ENCODE peak calls at places on chromosomes 1 and 21, in six cellular contexts. A is uterus, C is coronary artery, M is stomach, V is lower lobe of right lung, I is psoas muscle. U is an unnamed sample.

GRCh38 chr1:221294244-221294643 is 415.0 kb downstream of the HLX start:
- DNase-seq in I (no peak), V (no peak), A (no peak), C (no peak), M (no peak), U (peak)

GRCh38 chr1:215273838-215274516 is 191.4 kb downstream of the KCNK2 start:
- DNase-seq in A (no peak), M (no peak), I (no peak), C (no peak), V (no peak), U (peak)

GRCh38 chr1:154583691-154584212 is 16.2 kb downstream of the CHRNB2 start:
- DNase-seq in I (no peak), M (no peak), A (no peak), C (no peak), V (no peak), U (no peak)

GRCh38 chr1:7120863-7121621 is 335.8 kb downstream of the CAMTA1 start:
- DNase-seq in M (peak), C (no peak), V (no peak), I (no peak), A (no peak), U (no peak)

GRCh38 chr1:168535536-168535935 is 8.3 kb downstream of the XCL2 start:
- DNase-seq in A (no peak), I (no peak), M (no peak), C (no peak), V (no peak), U (no peak)

GRCh38 chr1:109827466-109827865 is 63.7 kb upstream of the EPS8L3 start:
- DNase-seq in M (no peak), V (no peak), C (no peak), A (no peak), I (no peak), U (peak)

GRCh38 chr21:26717146-26717739 is 128.0 kb downstream of the ADAMTS1 start:
- DNase-seq in M (no peak), V (no peak), A (no peak), I (no peak), C (no peak), U (peak)

GRCh38 chr1:9388628-9389184 is 96.0 kb downstream of the SPSB1 start:
- DNase-seq in V (no peak), M (no peak), A (no peak), I (peak), C (peak), U (peak)

GRCh38 chr1:12616709-12617373 is 1.2 kb downstream of the DHRS3 start:
- DNase-seq in C (no peak), A (peak), V (peak), I (peak), M (no peak), U (peak)

GRCh38 chr1:10789392-10790154 is 6.9 kb downstream of the CASZ1 start:
- DNase-seq in I (no peak), A (no peak), M (no peak), C (no peak), V (no peak), U (no peak)
- H3K27ac ChIP-seq in I (peak), A (peak), M (peak), C (no peak), V (no peak), U (no peak)

DNA sequence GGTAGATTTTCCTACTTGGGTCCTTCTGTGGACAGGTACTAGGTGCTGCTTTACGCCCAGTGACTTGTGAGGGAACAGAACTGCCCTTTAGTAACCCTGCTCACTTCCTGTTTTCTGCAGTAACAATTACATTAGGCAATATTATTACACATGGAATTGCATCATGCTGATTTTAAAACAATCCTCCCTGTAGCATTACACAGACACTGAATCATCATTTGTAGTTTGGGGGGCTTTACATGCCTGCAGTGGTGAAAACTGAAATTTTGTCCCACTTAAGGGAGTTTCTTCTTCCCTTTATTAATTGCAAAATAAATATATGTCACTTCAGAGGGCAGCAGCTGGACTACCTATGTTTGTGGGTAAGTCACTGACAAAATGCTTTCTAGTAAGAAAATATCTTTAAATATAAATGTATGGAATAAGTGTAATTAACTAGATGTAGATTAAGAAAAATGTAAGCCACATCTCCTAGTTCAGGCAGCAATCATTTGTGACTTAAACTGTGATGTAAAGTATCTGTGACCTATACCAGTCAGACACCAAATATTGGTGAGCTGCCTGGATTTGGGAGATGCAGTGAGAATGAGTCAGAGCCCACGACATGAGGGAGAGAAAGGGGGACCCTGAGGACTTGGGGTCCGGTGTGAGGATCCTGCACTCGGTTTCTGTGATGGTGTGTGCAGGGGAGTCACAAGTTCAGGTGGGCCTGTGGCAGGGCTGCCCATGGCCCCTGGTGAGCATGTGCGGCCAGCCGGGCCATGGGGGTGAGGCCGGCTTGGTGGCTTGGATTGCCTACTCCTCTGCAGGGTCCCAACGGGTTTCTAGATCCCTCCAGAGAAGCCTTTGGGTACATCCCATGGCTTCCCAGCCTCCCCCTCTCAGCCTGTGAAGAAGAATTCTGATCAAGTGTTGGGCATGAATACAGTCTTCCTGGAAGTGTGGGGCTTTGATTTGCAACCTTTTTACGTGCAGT is 19.2 kb upstream of the ABCG1 start:
- DNase-seq in A (no peak), V (no peak), M (no peak), C (no peak), I (no peak), U (peak)
- H3K27ac ChIP-seq in A (no peak), V (peak), M (no peak), C (peak), I (no peak), U (peak)

DNA sequence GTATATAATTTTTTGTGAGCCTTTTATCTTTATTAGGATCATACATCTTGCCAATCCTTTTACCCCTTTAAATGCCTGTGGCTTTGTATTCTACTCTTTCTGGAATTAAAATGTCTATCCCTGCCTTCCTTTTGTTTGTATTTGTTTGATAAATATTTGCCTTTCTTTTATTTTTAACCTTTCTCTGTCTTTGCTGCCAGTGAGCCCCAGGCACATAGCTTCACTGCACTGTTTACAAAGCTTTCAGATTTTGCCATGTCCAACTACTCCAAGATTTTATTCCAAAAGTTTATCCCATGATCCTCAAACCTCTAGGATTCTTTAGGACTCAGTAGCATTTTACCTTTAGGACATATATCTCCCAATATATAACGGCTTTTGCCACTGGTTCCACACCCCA is 281.2 kb downstream of the PAPPA2 start:
- DNase-seq in I (no peak), A (no peak), C (no peak), V (no peak), M (no peak), U (no peak)
- H3K27ac ChIP-seq in I (no peak), A (no peak), C (no peak), V (no peak), M (no peak), U (no peak)

GRCh38 chr1:1852619-1853414 is 38.1 kb downstream of the GNB1 start:
- DNase-seq in V (no peak), M (no peak), I (no peak), C (no peak), A (no peak), U (no peak)

GRCh38 chr1:1861339-1861730 is 29.6 kb downstream of the GNB1 start:
- DNase-seq in V (no peak), A (no peak), M (no peak), C (no peak), I (no peak), U (no peak)

GRCh38 chr1:1853593-1854257 is 37.2 kb downstream of the GNB1 start:
- DNase-seq in C (no peak), I (no peak), M (no peak), V (no peak), A (no peak), U (no peak)

GRCh38 chr1:1858382-1859086 is 32.4 kb downstream of the GNB1 start:
- DNase-seq in C (peak), A (peak), I (peak), V (peak), M (peak), U (peak)

GRCh38 chr1:1857096-1857703 is 33.7 kb downstream of the GNB1 start:
- DNase-seq in A (no peak), M (peak), V (no peak), C (no peak), I (no peak), U (no peak)
- H3K27ac ChIP-seq in A (peak), M (peak), V (peak), C (peak), I (no peak), U (peak)

U was measured in GM23248.